ENCODE peak calls at places on chromosomes 3 and 15, in five cellular contexts. X is cardiac muscle cell, K is AG09309, C is kidney, G is psoas muscle. A is an unnamed sample.

GRCh38 chr15:89809093-89809786 is 5.4 kb downstream of the ANPEP start:
- DNase-seq in X (no peak), K (no peak), C (peak; percentile 49), G (no peak), A (peak; percentile 42)

GRCh38 chr3:112327371-112327951 is 5.5 kb upstream of the CD200 start:
- DNase-seq in X (peak; percentile 40), K (peak; percentile 21), C (no peak), G (no peak), A (peak; percentile 84)

GRCh38 chr15:51649659-51650521 is 27.3 kb upstream of the DMXL2 start:
- DNase-seq in X (peak; percentile 73), K (peak; percentile 49), C (no peak), G (no peak), A (peak; percentile 87)

GRCh38 chr3:111582114-111582461 is 13.1 kb downstream of the ZBED2 start:
- DNase-seq in X (no peak), K (peak; percentile 68), C (no peak), G (no peak), A (peak; percentile 89)

GRCh38 chr15:50880651-50881114 is 27.8 kb upstream of the AP4E1 start:
- DNase-seq in X (no peak), K (peak; percentile 80), C (no peak), G (no peak), A (peak; percentile 81)

GRCh38 chr15:88006146-88006545 is 250.4 kb downstream of the NTRK3 start:
- DNase-seq in X (no peak), K (no peak), C (no peak), G (no peak), A (no peak)

GRCh38 chr15:47965297-47965696 is 155.5 kb upstream of the SLC24A5 start:
- DNase-seq in X (no peak), K (no peak), C (no peak), G (no peak), A (no peak)

GRCh38 chr3:82100378-82100777 is 338.9 kb upstream of the GBE1 start:
- DNase-seq in X (peak; percentile 63), K (no peak), C (no peak), G (no peak), A (no peak)

GRCh38 chr3:135456182-135456790 is 509.2 kb upstream of the PPP2R3A start:
- DNase-seq in X (peak; percentile 48), K (no peak), C (no peak), G (no peak), A (no peak)

GRCh38 chr3:183298708-183299153 is 45.7 kb downstream of the B3GNT5 start:
- DNase-seq in X (no peak), K (peak; percentile 57), C (no peak), G (peak; percentile 84), A (peak; percentile 93)

GRCh38 chr3:88150371-88150770 is 612 bp downstream of the C3orf38 start:
- DNase-seq in X (no peak), K (no peak), C (no peak), G (no peak), A (peak; percentile 26)

GRCh38 chr3:69929019-69929418 is 70.5 kb upstream of the SAMMSON start:
- DNase-seq in X (no peak), K (no peak), C (no peak), G (no peak), A (no peak)

GRCh38 chr3:185353823-185354614 is 8.9 kb upstream of the MAP3K13 start:
- DNase-seq in X (peak; percentile 83), K (no peak), C (no peak), G (peak; percentile 39), A (peak; percentile 56)

GRCh38 chr3:36991923-36992805 is 767 bp downstream of the EPM2AIP1 start:
- DNase-seq in X (no peak), K (peak; percentile 35), C (no peak), G (no peak), A (peak; percentile 52)

GRCh38 chr3:157335677-157336076 is 101.0 kb upstream of the PTX3 start:
- DNase-seq in X (no peak), K (no peak), C (no peak), G (no peak), A (peak; percentile 83)

GRCh38 chr15:73955326-73955725 is 29.1 kb downstream of the LOXL1 start:
- DNase-seq in X (no peak), K (no peak), C (peak; percentile 48), G (no peak), A (no peak)

GRCh38 chr15:73945109-73945508 is 18.8 kb downstream of the LOXL1 start:
- DNase-seq in X (no peak), K (no peak), C (peak; percentile 7), G (no peak), A (no peak)

GRCh38 chr15:31265871-31266711 is 60.5 kb upstream of the KLF13 start:
- DNase-seq in X (no peak), K (peak; percentile 17), C (peak; percentile 86), G (no peak), A (peak; percentile 27)

GRCh38 chr15:72077950-72078349 is 40.0 kb downstream of the MYO9A start:
- DNase-seq in X (no peak), K (no peak), C (no peak), G (no peak), A (no peak)

GRCh38 chr15:64045774-64046346 is 425 bp downstream of the DAPK2 start:
- DNase-seq in X (no peak), K (no peak), C (peak; percentile 78), G (peak; percentile 37), A (no peak)

GRCh38 chr3:135805752-135806151 is 159.8 kb upstream of the PPP2R3A start:
- DNase-seq in X (no peak), K (no peak), C (no peak), G (no peak), A (no peak)

GRCh38 chr3:39272191-39272590 is 7.6 kb downstream of the CX3CR1 start:
- DNase-seq in X (no peak), K (no peak), C (no peak), G (no peak), A (no peak)

GRCh38 chr3:138451595-138452162 is 17.3 kb downstream of the ESYT3 start:
- DNase-seq in X (no peak), K (no peak), C (no peak), G (no peak), A (no peak)

GRCh38 chr3:36763111-36763849 is 1.1 kb downstream of the DCLK3 start:
- DNase-seq in X (no peak), K (no peak), C (no peak), G (no peak), A (no peak)

GRCh38 chr3:122555275-122556071 is 8.6 kb downstream of the PARP9 start:
- DNase-seq in X (no peak), K (no peak), C (no peak), G (no peak), A (peak; percentile 25)

GRCh38 chr3:122560680-122561079 is 3.4 kb downstream of the PARP9 start:
- DNase-seq in X (peak; percentile 60), K (no peak), C (no peak), G (no peak), A (peak; percentile 81)

GRCh38 chr3:122562923-122563716 is 980 bp downstream of the PARP9 start:
- DNase-seq in X (no peak), K (no peak), C (no peak), G (no peak), A (no peak)

GRCh38 chr3:122559906-122560305 is 4.2 kb downstream of the PARP9 start:
- DNase-seq in X (no peak), K (no peak), C (no peak), G (no peak), A (no peak)

DNA sequence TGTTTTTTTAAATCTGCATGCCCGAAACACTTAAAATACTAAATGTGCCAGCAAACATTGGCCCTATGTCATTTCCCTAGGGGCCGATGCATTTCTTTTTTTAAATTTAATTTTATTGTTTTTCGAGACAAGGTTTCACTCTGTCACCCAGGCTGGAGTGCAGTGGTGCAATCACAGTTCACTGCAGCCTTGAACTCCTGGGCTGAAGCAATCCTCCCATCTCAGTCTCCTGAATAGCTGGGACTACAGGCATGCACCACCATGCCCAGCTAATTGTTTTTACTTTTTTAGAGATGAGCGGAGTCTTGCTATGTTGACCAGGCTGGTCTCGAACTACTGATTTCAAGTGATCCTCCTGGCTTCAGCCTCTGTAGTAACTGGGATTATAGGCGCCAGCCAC is 5.5 kb downstream of the PARP9 start:
- DNase-seq in X (no peak), K (no peak), C (no peak), G (no peak), A (no peak)
- TF ChIP-seq CTCF in X (no peak), K (no peak), C (no peak), G (no peak), A (no peak)

GRCh38 chr15:26869628-26870027 is 2.8 kb downstream of the GABRA5 start:
- DNase-seq in X (no peak), K (no peak), C (no peak), G (no peak), A (no peak)

GRCh38 chr15:26866298-26867198 is at the start of gene GABRA5:
- DNase-seq in X (peak; percentile 75), K (no peak), C (no peak), G (no peak), A (peak; percentile 33)

GRCh38 chr15:26864664-26865191 is 2.1 kb upstream of the GABRA5 start:
- DNase-seq in X (peak; percentile 82), K (peak; percentile 4), C (no peak), G (no peak), A (peak; percentile 62)

GRCh38 chr15:26868029-26868685 is 1.3 kb downstream of the GABRA5 start:
- DNase-seq in X (no peak), K (no peak), C (no peak), G (no peak), A (no peak)

DNA sequence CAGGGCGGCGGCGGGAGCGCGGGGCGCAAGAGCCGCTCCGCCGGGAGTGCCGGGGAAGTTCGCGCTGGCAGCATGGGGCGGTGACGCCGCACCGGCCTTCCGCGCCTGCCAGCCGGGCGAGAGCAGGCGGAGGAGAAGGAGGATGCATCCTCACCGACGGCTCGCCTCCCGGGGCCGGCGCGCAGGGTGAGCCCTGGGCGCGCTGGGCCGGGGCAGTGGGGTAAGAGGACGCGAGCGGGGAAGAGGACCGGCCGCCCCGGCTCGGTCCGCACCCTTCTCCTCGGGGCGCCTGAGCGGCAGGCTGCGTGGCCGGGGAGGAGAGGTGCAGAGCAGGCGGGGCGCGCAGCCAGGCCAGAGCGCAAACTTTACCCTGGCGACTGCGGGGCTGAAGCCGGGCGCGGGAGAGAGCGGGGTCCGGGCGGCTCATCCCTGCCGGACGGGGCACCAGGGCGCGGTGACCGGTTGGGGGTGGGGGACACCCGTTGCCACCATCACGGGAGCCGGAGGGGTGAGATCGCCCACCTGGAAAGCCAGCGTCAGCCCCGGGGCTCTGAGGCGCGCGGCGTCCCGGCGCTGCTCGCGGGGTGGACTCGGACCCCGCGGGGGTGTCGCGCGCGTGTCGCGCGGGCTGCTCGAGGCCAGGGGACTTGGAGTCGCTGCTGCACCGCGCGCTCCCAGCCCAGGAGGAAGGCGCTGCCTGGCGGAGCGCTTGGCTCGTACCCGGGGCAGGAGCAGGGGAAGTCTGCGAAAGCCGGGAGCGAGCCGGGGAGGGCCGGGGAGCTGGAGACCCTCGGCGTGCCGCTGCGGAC is 541 bp downstream of the GABRA5 start:
- DNase-seq in X (peak; percentile 14), K (no peak), C (no peak), G (no peak), A (no peak)
- H3K4me3 ChIP-seq in X (peak overlapping the region; percentile 28), K (no peak overlapping the region), C (no peak overlapping the region), G (no peak overlapping the region), A (no peak overlapping the region)

GRCh38 chr3:43838877-43839276 is 148.1 kb downstream of the ABHD5 start:
- DNase-seq in X (no peak), K (no peak), C (no peak), G (no peak), A (no peak)
- TF ChIP-seq CTCF in X (no peak), K (peak; percentile 4), C (peak; percentile 3), G (no peak), A (no peak)

DNA sequence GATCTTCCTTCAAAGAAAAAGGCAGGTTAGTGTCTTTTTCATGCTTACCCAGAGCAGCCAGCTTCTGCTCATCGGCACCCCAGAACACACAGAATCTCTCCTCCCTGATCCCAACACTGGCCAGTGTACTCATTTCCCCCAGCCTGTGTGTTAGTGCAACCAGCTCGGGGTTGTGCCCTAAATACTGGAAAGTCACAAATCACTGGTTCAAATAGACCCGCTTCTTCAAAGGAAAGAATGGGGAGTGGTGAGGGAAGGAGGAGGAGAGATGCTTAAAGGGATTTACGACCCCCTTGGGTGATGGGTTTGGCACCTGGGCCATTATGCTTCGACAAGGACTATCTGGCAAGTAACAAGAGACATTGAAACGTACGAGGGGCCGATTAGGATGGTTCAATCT is 114.0 kb downstream of the FOXB1 start:
- DNase-seq in X (no peak), K (no peak), C (no peak), G (no peak), A (no peak)
- H3K4me3 ChIP-seq in X (no peak overlapping the region), K (no peak overlapping the region), C (no peak overlapping the region), G (no peak overlapping the region), A (no peak overlapping the region)